ENCODE peak calls at places on chromosome 9, in six cellular contexts. U is ELR, B is iris pigment epithelial cell, R is amygdala, D is hepatic stellate cell, X is AG09309. I is an unnamed sample.

GRCh38 chr9:136728080-136728547 is 14.6 kb downstream of the LCN10 start:
- DNase-seq in U (peak), R (peak), D (peak), B (peak), X (peak), I (peak)

GRCh38 chr9:113274474-113275146 is 762 bp downstream of the CDC26 start:
- DNase-seq in B (peak), U (peak), X (peak), R (no peak), D (peak), I (peak)

GRCh38 chr9:116477584-116478141 is 209.4 kb upstream of the TRIM32 start:
- DNase-seq in R (no peak), X (no peak), B (no peak), D (no peak), U (no peak), I (no peak)

GRCh38 chr9:100106616-100107015 is 7.6 kb downstream of the INVS start:
- DNase-seq in X (no peak), R (no peak), B (no peak), D (no peak), U (peak), I (no peak)

GRCh38 chr9:136402067-136402466 is 2.1 kb upstream of the SNAPC4 start:
- DNase-seq in X (no peak), B (no peak), D (no peak), U (no peak), R (no peak), I (no peak)

GRCh38 chr9:69412741-69413150 is 87.7 kb downstream of the ENTREP1 start:
- DNase-seq in U (peak), R (no peak), B (peak), D (peak), X (peak), I (no peak)

GRCh38 chr9:127575875-127576778 is 36.0 kb upstream of the STXBP1 start:
- DNase-seq in X (no peak), U (no peak), D (no peak), B (no peak), R (no peak), I (no peak)

GRCh38 chr9:108668191-108668940 is 187.4 kb downstream of the ACTL7B start:
- DNase-seq in U (peak), B (no peak), X (no peak), R (no peak), D (no peak), I (no peak)

GRCh38 chr9:117491491-117491890 is 76.6 kb upstream of the ASTN2 start:
- DNase-seq in U (no peak), X (no peak), R (no peak), B (no peak), D (no peak), I (no peak)

GRCh38 chr9:21904371-21904770 is 89.8 kb downstream of the CDKN2A start:
- DNase-seq in R (no peak), X (peak), D (peak), U (peak), B (peak), I (no peak)

GRCh38 chr9:22211588-22212360 is 202.7 kb upstream of the CDKN2B start:
- DNase-seq in R (no peak), B (peak), U (peak), D (peak), X (peak), I (no peak)

GRCh38 chr9:14314929-14315753 is 1.2 kb upstream of the NFIB start:
- DNase-seq in U (peak), R (peak), D (peak), B (peak), X (no peak), I (no peak)

GRCh38 chr9:1262367-1262766 is 212.2 kb downstream of the DMRT2 start:
- DNase-seq in D (no peak), X (no peak), R (no peak), U (no peak), B (no peak), I (no peak)

GRCh38 chr9:613771-614347 is 227.6 kb upstream of the DMRT1 start:
- DNase-seq in R (peak), B (peak), X (peak), U (peak), D (peak), I (peak)

GRCh38 chr9:84742261-84742660 is 72.7 kb downstream of the NTRK2 start:
- DNase-seq in D (no peak), U (no peak), B (no peak), X (no peak), R (no peak), I (no peak)

GRCh38 chr9:100426532-100427365 is at the start of gene MSANTD3:
- DNase-seq in D (peak), X (no peak), B (peak), R (peak), U (peak), I (no peak)

GRCh38 chr9:137973829-137974416 is 96.3 kb downstream of the CACNA1B start:
- DNase-seq in U (no peak), D (no peak), R (no peak), B (no peak), X (no peak), I (no peak)

GRCh38 chr9:3578786-3579185 is 53.0 kb upstream of the RFX3 start:
- DNase-seq in X (peak), D (peak), R (no peak), U (peak), B (peak), I (no peak)

GRCh38 chr9:124212381-124213050 is 45.2 kb upstream of the NEK6 start:
- DNase-seq in D (peak), U (peak), B (peak), X (no peak), R (no peak), I (no peak)

GRCh38 chr9:111566234-111566633 is 33.2 kb downstream of the PTGR1 start:
- DNase-seq in U (no peak), X (no peak), D (no peak), R (no peak), B (peak), I (no peak)

GRCh38 chr9:119282476-119283117 is 86.6 kb downstream of the BRINP1 start:
- DNase-seq in B (no peak), X (no peak), R (no peak), D (no peak), U (no peak), I (no peak)

GRCh38 chr9:38141751-38142150 is 72.7 kb upstream of the SHB start:
- DNase-seq in B (peak), U (peak), X (peak), R (no peak), D (peak), I (no peak)

GRCh38 chr9:131405858-131406566 is 12.1 kb downstream of the PRRC2B start:
- DNase-seq in X (no peak), B (no peak), R (no peak), D (no peak), U (no peak), I (no peak)

GRCh38 chr9:108150736-108151135 is 661.2 kb upstream of the KLF4 start:
- DNase-seq in B (peak), R (no peak), X (no peak), D (no peak), U (peak), I (no peak)

GRCh38 chr9:536597-537511 is 304.6 kb upstream of the DMRT1 start:
- DNase-seq in D (no peak), U (no peak), R (no peak), B (no peak), X (no peak), I (no peak)

GRCh38 chr9:31799953-31800609 is 584.4 kb upstream of the ACO1 start:
- DNase-seq in X (no peak), U (no peak), R (no peak), D (no peak), B (peak), I (peak)

GRCh38 chr9:40927851-40928802 is 200.4 kb downstream of the FOXD4L6 start:
- DNase-seq in U (no peak), R (no peak), B (no peak), X (no peak), D (no peak), I (no peak)

GRCh38 chr9:111000202-111000601 is 38.1 kb downstream of the LPAR1 start:
- DNase-seq in R (no peak), X (no peak), B (no peak), D (no peak), U (no peak), I (no peak)

GRCh38 chr9:98231770-98232478 is 23.5 kb downstream of the TBC1D2 start:
- DNase-seq in R (no peak), X (peak), B (peak), D (peak), U (peak), I (no peak)

GRCh38 chr9:4987996-4988421 is 2.9 kb downstream of the JAK2 start:
- DNase-seq in X (no peak), D (peak), R (peak), U (peak), B (peak), I (peak)

GRCh38 chr9:114799925-114800324 is 5.9 kb downstream of the TNFSF15 start:
- DNase-seq in X (no peak), D (no peak), U (no peak), B (no peak), R (no peak), I (no peak)

GRCh38 chr9:70412678-70413426 is 1.6 kb downstream of the KLF9 start:
- DNase-seq in X (no peak), U (peak), B (peak), R (peak), D (peak), I (no peak)

GRCh38 chr9:129617167-129617566 is 3.7 kb downstream of the C9orf50 start:
- DNase-seq in B (peak), D (peak), X (no peak), U (peak), R (no peak), I (no peak)